ENCODE peak calls at places on chromosomes 12 and 14, in four cellular contexts. I is neuronal stem cell, T is OCI-LY7, W is left ventricle myocardium inferior. R is an unnamed sample.

GRCh38 chr12:109450980-109451379 is 26.1 kb downstream of the KCTD10 start:
- DNase-seq in I (no peak), T (no peak), W (no peak), R (no peak)

GRCh38 chr12:109428038-109428629 is 49.0 kb downstream of the KCTD10 start:
- DNase-seq in I (peak), T (peak), W (peak), R (peak)

GRCh38 chr12:78095623-78096022 is 264.9 kb downstream of the NAV3 start:
- DNase-seq in I (no peak), T (no peak), W (no peak), R (no peak)

GRCh38 chr14:39289523-39289922 is 55.8 kb downstream of the MIA2 start:
- DNase-seq in I (no peak), T (no peak), W (no peak), R (no peak)

GRCh38 chr14:65016461-65016860 is 29.8 kb downstream of the FNTB start:
- DNase-seq in I (peak), T (no peak), W (no peak), R (no peak)

GRCh38 chr14:101065246-101065645 is 161.7 kb upstream of the RTL1 start:
- DNase-seq in I (no peak), T (no peak), W (no peak), R (no peak)

GRCh38 chr12:75905975-75906374 is 125.6 kb downstream of the PHLDA1 start:
- DNase-seq in I (no peak), T (no peak), W (no peak), R (no peak)

GRCh38 chr14:72247896-72248295 is 315.7 kb downstream of the RGS6 start:
- DNase-seq in I (no peak), T (no peak), W (no peak), R (no peak)

GRCh38 chr12:8658361-8658760 is 4.3 kb downstream of the MFAP5 start:
- DNase-seq in I (no peak), T (no peak), W (no peak), R (peak)

GRCh38 chr14:79465651-79466050 is 745.7 kb downstream of the DIO2 start:
- DNase-seq in I (no peak), T (no peak), W (no peak), R (no peak)
- H3K27ac ChIP-seq in I (no peak), T (no peak), W (no peak), R (no peak)

DNA sequence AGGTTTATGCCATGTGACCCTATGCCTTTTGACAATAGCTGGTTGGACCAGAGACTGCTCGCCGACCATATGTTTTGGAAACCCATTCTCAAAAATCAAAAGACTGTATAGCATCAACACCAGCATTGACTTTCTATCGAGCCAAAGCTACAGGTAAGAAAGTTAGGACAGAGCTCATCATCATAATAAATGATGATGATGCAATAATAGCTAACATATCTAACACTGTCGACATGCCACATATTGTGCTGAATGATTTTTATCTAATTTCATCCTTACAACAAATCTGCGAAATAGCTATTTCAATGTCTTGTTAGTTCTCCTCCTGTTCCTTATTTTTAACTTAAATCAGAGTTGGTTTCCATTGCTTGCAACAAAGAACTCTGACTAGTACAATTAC is 102.9 kb downstream of the EGLN3 start:
- DNase-seq in I (no peak), T (no peak), W (no peak), R (no peak)
- H3K27ac ChIP-seq in I (no peak), T (no peak), W (no peak), R (no peak)

DNA sequence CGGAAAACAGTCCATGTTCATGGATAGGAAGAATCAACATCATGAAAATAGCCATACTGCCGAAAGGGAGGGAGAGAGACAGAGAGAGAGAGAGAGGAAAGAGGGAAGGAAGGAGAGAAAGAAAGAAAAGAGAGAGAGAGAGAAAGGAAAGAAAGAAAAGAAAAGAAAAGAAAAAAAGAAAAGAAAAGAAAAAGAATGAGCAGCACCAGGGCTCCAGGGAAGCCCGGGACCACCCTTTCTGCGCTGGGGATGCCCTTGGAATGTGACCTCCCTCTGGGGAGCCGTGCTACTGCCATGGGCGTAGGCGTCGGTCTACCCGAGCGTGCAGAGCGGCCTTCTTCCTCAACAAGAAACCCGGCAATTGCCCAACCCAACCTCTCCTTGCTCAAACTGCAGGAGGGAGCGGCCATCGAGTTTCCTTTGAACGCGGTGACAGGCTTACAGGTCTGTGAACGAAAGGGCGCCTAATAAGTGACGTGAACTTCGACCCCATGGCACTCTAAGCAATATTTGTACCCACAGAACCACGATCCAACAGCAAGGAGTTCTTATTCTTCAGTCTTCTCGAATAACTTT is 16.9 kb downstream of the OR6S1 start:
- DNase-seq in I (no peak), T (no peak), W (peak), R (peak)
- H3K27ac ChIP-seq in I (no peak), T (no peak), W (peak), R (no peak)

GRCh38 chr12:68350753-68351152 is 18.6 kb upstream of the MDM1 start:
- DNase-seq in I (no peak), T (no peak), W (no peak), R (no peak)
- H3K27ac ChIP-seq in I (no peak), T (no peak), W (no peak), R (no peak)

GRCh38 chr12:38374751-38375150 is 58.2 kb downstream of the ALG10B start:
- DNase-seq in I (no peak), T (no peak), W (no peak), R (no peak)

GRCh38 chr12:38367506-38367905 is 50.9 kb downstream of the ALG10B start:
- DNase-seq in I (no peak), T (no peak), W (no peak), R (no peak)

GRCh38 chr12:38370311-38370710 is 53.7 kb downstream of the ALG10B start:
- DNase-seq in I (no peak), T (no peak), W (no peak), R (no peak)
- H3K27ac ChIP-seq in I (no peak), T (no peak), W (no peak), R (no peak)